ENCODE peak calls at places on chromosomes 2 and 18, in seven cellular contexts. G is substantia nigra; T is CD4-positive, alpha-beta T cell; L is mammary epithelial cell; W is putamen; V is heart left ventricle; Q is activated T-helper 9 cell treated with anti-CD3 and anti-CD28 coated beads, Interleukin-2, amount 50 U/mL, for 16 hours. B is an unnamed sample.
A peak's percentile ranks its signal among the peaks of the same experiment; 100 is the strongest.

GRCh38 chr18:5238371-5238758 is 41.3 kb upstream of the AKAIN1 start:
- DNase-seq in L (no peak), Q (peak; percentile 13), W (no peak), T (peak; percentile 44), V (peak; percentile 37), G (peak; percentile 30), B (peak; percentile 44)

GRCh38 chr2:144642892-144643291 is 123.0 kb upstream of the ZEB2 start:
- DNase-seq in G (no peak), L (no peak), Q (no peak), W (no peak), V (no peak), T (no peak), B (no peak)

GRCh38 chr2:47344890-47345583 is 57.9 kb upstream of the MSH2 start:
- DNase-seq in T (no peak), Q (no peak), V (peak; percentile 88), W (peak; percentile 94), L (no peak), G (peak; percentile 86), B (peak; percentile 63)

GRCh38 chr2:179655627-179656026 is 205.8 kb downstream of the ZNF385B start:
- DNase-seq in V (no peak), Q (no peak), L (peak; percentile 56), T (no peak), G (no peak), W (no peak), B (no peak)

GRCh38 chr18:29164020-29164706 is 987.2 kb upstream of the CDH2 start:
- DNase-seq in W (peak; percentile 58), Q (no peak), G (no peak), T (no peak), L (peak; percentile 82), V (no peak), B (no peak)

GRCh38 chr2:220937231-220937630 is 634.9 kb downstream of the EPHA4 start:
- DNase-seq in V (no peak), L (no peak), Q (no peak), G (no peak), W (no peak), T (no peak), B (no peak)

GRCh38 chr2:109611467-109612095 is 2.2 kb downstream of the SEPTIN10 start:
- DNase-seq in G (no peak), L (peak; percentile 34), T (no peak), W (no peak), Q (no peak), V (no peak), B (no peak)

GRCh38 chr2:197168705-197169104 is 141.9 kb downstream of the ANKRD44 start:
- DNase-seq in L (no peak), T (peak; percentile 51), G (peak; percentile 74), Q (peak; percentile 49), V (peak; percentile 36), W (peak; percentile 76), B (peak; percentile 40)

GRCh38 chr2:176817061-176817565 is 395.5 kb upstream of the HNRNPA3 start:
- DNase-seq in G (no peak), L (no peak), T (no peak), W (peak; percentile 65), Q (no peak), V (no peak), B (no peak)

B was measured in heart right ventricle.